ENCODE peak calls at places on chromosomes 3 and 15, in five cellular contexts. P, L, N, Q and G are unnamed samples.

GRCh38 chr15:23686466-23687142 is 501 bp downstream of the NDN start:
- DNase-seq in Q (no peak), L (peak; percentile 6), N (no peak), P (no peak), G (no peak)

GRCh38 chr15:90141646-90142045 is 39.4 kb upstream of the IDH2 start:
- DNase-seq in P (no peak), L (no peak), N (no peak), Q (no peak), G (no peak)

GRCh38 chr15:31062965-31063355 is 38.6 kb downstream of the TRPM1 start:
- DNase-seq in N (no peak), Q (no peak), L (no peak), P (no peak), G (no peak)

GRCh38 chr15:41416742-41417417 is at the start of gene RTF1:
- DNase-seq in P (peak; percentile 95), L (peak; percentile 97), N (peak; percentile 97), Q (peak; percentile 96), G (peak; percentile 62)

GRCh38 chr15:43143203-43143941 is 10.0 kb downstream of the TMEM62 start:
- DNase-seq in N (no peak), Q (no peak), P (no peak), L (no peak), G (no peak)

GRCh38 chr3:189355115-189355480 is 183.3 kb downstream of the TPRG1 start:
- DNase-seq in L (no peak), P (no peak), Q (no peak), N (no peak), G (no peak)

GRCh38 chr3:72483554-72484104 is 364.6 kb downstream of the SHQ1 start:
- DNase-seq in N (no peak), L (no peak), Q (no peak), P (no peak), G (no peak)

GRCh38 chr3:79161941-79162340 is 605.9 kb downstream of the ROBO1 start:
- DNase-seq in Q (no peak), L (no peak), P (no peak), N (no peak), G (no peak)

GRCh38 chr3:126438746-126439145 is 36.9 kb downstream of the ZXDC start:
- DNase-seq in L (no peak), P (no peak), Q (no peak), N (no peak), G (no peak)

GRCh38 chr3:52881834-52882233 is 15.5 kb downstream of the STIMATE start:
- DNase-seq in L (no peak), P (no peak), N (no peak), Q (no peak), G (no peak)

GRCh38 chr3:129013491-129013891 is 12.4 kb downstream of the EFCC1 start:
- DNase-seq in N (no peak), Q (no peak), P (no peak), L (no peak), G (no peak)

GRCh38 chr3:129310612-129311011 is 31.9 kb downstream of the HMCES start:
- DNase-seq in L (no peak), N (no peak), P (no peak), Q (no peak), G (no peak)